ENCODE peak calls at places on chromosomes 4 and X, in nine cellular contexts. M is WTC11; D is endothelial cell; R is fibroblast of villous mesenchyme; E is globus pallidus; K is AG10803; X is RKO; Q is ureter; H is stimulated activated CD4-positive, alpha-beta T cell treated with anti-CD3 and anti-CD28 coated beads, Interleukin-12 subunit alpha, Interleukin-12 subunit beta, amount 100 ng/mL, for 4 hours. W is an unnamed sample.

GRCh38 chrX:150229481-150229880 is 133.6 kb upstream of the MAMLD1 start:
- DNase-seq in M (no peak), D (no peak), R (no peak), E (no peak), K (no peak), X (no peak), Q (no peak), H (no peak), W (no peak)

GRCh38 chrX:53190363-53190960 is 34.5 kb downstream of the KDM5C start:
- DNase-seq in M (peak), D (peak), R (no peak), E (no peak), K (no peak), X (no peak), Q (no peak), H (no peak), W (no peak)

GRCh38 chrX:118183606-118184005 is 67.0 kb upstream of the KLHL13 start:
- DNase-seq in M (no peak), D (no peak), R (no peak), E (no peak), K (no peak), X (no peak), Q (no peak), H (no peak), W (no peak)

GRCh38 chrX:11531226-11531625 is 134.5 kb downstream of the ARHGAP6 start:
- DNase-seq in M (no peak), D (no peak), R (peak), E (no peak), K (no peak), X (peak), Q (no peak), H (no peak), W (no peak)

GRCh38 chr4:3021127-3021526 is 53.2 kb downstream of the HTT-AS start:
- DNase-seq in M (no peak), D (no peak), R (no peak), E (no peak), K (no peak), X (no peak), Q (no peak), H (no peak), W (no peak)

GRCh38 chrX:132031867-132032266 is 8.8 kb downstream of the STK26 start:
- DNase-seq in M (no peak), D (no peak), R (no peak), E (no peak), K (no peak), X (no peak), Q (no peak), H (no peak), W (no peak)

GRCh38 chrX:48509245-48509590 is 426 bp downstream of the PORCN start:
- DNase-seq in M (no peak), D (no peak), R (no peak), E (no peak), K (no peak), X (no peak), Q (no peak), H (no peak), W (no peak)

GRCh38 chr4:101334963-101335572 is 12.3 kb downstream of the PPP3CA start:
- DNase-seq in M (no peak), D (no peak), R (peak), E (no peak), K (no peak), X (no peak), Q (no peak), H (no peak), W (no peak)

GRCh38 chr4:73902038-73902637 is 32.9 kb downstream of the CXCL1 start:
- DNase-seq in M (no peak), D (no peak), R (no peak), E (no peak), K (peak), X (peak), Q (no peak), H (no peak), W (no peak)

W was measured in putamen.